ENCODE peak calls at places on chromosomes 16 and 17, in four cellular contexts. R, M, Q and Z are unnamed samples.

GRCh38 chr17:2357237-2357636 is 19.9 kb downstream of the SGSM2 start:
- DNase-seq in R (no peak), M (no peak), Q (no peak), Z (no peak)

GRCh38 chr17:59165933-59166342 is 10.4 kb downstream of the PRR11 start:
- DNase-seq in R (peak; percentile 29), M (peak; percentile 72), Q (peak; percentile 30), Z (peak; percentile 62)

GRCh38 chr16:5448798-5449197 is 351.2 kb upstream of the EEF2KMT start:
- DNase-seq in R (no peak), M (no peak), Q (no peak), Z (no peak)

GRCh38 chr17:48559609-48560451 is 14.9 kb upstream of the HOXB2 start:
- DNase-seq in R (no peak), M (no peak), Q (peak; percentile 37), Z (no peak)

GRCh38 chr16:74698220-74698619 is 2.4 kb downstream of the MLKL start:
- DNase-seq in R (no peak), M (no peak), Q (no peak), Z (no peak)

GRCh38 chr16:14427371-14427948 is 202.6 kb downstream of the PARN start:
- DNase-seq in R (no peak), M (no peak), Q (no peak), Z (no peak)

GRCh38 chr17:43449470-43450202 is 34.1 kb upstream of the DHX8 start:
- DNase-seq in R (peak; percentile 60), M (no peak), Q (no peak), Z (peak; percentile 60)

GRCh38 chr16:50275428-50276127 is 9.2 kb downstream of the ADCY7 start:
- DNase-seq in R (no peak), M (no peak), Q (no peak), Z (no peak)

GRCh38 chr16:2919511-2920255 is 8.0 kb downstream of the FLYWCH1 start:
- DNase-seq in R (peak; percentile 50), M (peak; percentile 81), Q (peak; percentile 72), Z (peak; percentile 59)

GRCh38 chr17:8455660-8456059 is 20.0 kb downstream of the NDEL1 start:
- DNase-seq in R (no peak), M (no peak), Q (no peak), Z (no peak)

GRCh38 chr17:8832711-8833352 is 33.7 kb upstream of the MFSD6L start:
- DNase-seq in R (no peak), M (peak; percentile 67), Q (no peak), Z (peak; percentile 8)

GRCh38 chr16:56382901-56383355 is 42.4 kb downstream of the AMFR start:
- DNase-seq in R (no peak), M (no peak), Q (no peak), Z (no peak)

GRCh38 chr17:39739020-39739884 is 1.5 kb downstream of the GRB7 start:
- DNase-seq in R (peak; percentile 92), M (peak; percentile 39), Q (peak; percentile 16), Z (peak; percentile 95)

GRCh38 chr16:27495191-27495590 is 54.5 kb downstream of the GTF3C1 start:
- DNase-seq in R (no peak), M (no peak), Q (no peak), Z (no peak)

GRCh38 chr17:18219016-18219415 is 6.4 kb upstream of the LLGL1 start:
- DNase-seq in R (no peak), M (no peak), Q (peak; percentile 64), Z (no peak)

GRCh38 chr16:81860310-81860709 is 81.2 kb downstream of the PLCG2 start:
- DNase-seq in R (no peak), M (no peak), Q (no peak), Z (no peak)
- H3K27me3 ChIP-seq in R (no peaks in the 10 kb centered on the region), M (peaks cover 9% of the 10 kb centered on the region), Q (no peaks in the 10 kb centered on the region), Z (no peaks in the 10 kb centered on the region)

GRCh38 chr16:57640612-57641011 is 12.2 kb downstream of the ADGRG1 start:
- DNase-seq in R (peak; percentile 66), M (no peak), Q (peak; percentile 78), Z (no peak)

GRCh38 chr16:57644383-57645014 is 16.1 kb downstream of the ADGRG1 start:
- DNase-seq in R (no peak), M (no peak), Q (no peak), Z (no peak)

GRCh38 chr16:57643166-57643813 is 14.9 kb downstream of the ADGRG1 start:
- DNase-seq in R (no peak), M (no peak), Q (peak; percentile 53), Z (no peak)

GRCh38 chr16:57643902-57644301 is 15.5 kb downstream of the ADGRG1 start:
- DNase-seq in R (no peak), M (no peak), Q (no peak), Z (no peak)

GRCh38 chr16:57642368-57643135 is 14.1 kb downstream of the ADGRG1 start:
- DNase-seq in R (no peak), M (no peak), Q (no peak), Z (no peak)
- H3K4me1 ChIP-seq in R (peaks cover 56% of the 10 kb centered on the region), M (no peaks in the 10 kb centered on the region), Q (peaks cover 23% of the 10 kb centered on the region), Z (peaks cover 6% of the 10 kb centered on the region)

DNA sequence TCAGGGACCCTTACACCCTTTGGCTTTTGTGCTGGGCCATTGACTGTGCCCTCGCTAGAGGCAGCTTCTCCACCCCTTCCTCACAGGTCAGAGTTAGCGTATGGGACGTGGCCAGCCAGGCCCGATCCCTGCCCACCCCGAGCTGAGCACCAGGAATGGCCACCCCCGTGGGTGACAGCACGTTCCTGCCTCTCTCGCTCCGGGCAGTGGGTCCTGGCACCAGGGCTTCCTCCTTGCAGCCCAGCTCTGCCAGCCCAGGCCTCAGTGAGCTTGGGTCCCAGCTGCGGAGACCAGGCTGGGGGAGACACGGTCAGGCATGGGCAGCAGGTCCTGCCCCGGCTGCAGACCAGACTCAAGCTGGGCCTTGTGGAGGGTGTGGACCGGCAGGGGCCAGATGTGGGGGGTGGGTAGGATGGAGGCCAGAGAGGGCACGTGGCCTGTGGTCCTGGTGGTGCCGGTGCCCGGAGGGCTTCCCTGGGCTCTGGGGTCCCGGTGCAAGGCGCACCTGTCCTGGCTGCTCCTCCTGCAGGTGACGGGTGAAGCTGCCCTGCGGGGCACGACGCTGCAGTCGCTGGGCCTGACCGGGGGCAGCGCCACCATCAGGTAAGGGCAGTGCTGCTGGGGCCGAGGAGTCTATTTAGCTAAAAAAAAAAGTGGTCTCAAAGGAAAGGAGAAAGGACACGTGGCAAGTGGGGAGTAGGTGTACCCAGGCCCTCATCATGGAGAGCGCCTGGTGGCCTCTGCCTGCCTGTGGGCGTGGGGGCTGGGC is 18.2 kb downstream of the ASPSCR1 start:
- DNase-seq in R (no peak), M (no peak), Q (no peak), Z (no peak)
- TF ChIP-seq CTCF in R (no peak), M (no peak), Q (no peak), Z (no peak)

DNA sequence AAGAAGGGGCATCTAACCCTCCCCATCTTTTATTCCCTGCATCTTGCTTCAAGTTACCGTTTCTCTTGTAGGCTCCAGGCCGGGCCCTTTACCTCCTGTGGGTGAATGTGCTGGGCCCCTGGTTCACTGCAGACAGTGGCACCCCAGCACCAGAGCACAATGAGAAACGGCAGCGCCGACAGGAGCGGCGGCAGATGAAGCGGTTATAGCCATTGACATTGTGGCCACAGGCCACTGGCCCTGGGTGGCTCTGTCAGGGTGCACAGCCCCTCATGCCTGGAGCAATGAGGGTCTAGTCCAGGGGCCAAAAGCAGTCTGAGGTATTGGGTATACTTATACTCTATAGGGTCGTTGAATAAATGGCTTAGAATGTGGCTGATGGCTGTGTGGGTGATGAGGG is 2.0 kb downstream of the TMEM208 start:
- DNase-seq in R (no peak), M (no peak), Q (no peak), Z (no peak)
- H3K27me3 ChIP-seq in R (no peaks in the 10 kb centered on the region), M (no peaks in the 10 kb centered on the region), Q (no peaks in the 10 kb centered on the region), Z (no peaks in the 10 kb centered on the region)

GRCh38 chr16:86013867-86014266 is 114.9 kb downstream of the IRF8 start:
- DNase-seq in R (no peak), M (no peak), Q (no peak), Z (no peak)

GRCh38 chr16:86010680-86011141 is 111.7 kb downstream of the IRF8 start:
- DNase-seq in R (peak; percentile 3), M (no peak), Q (no peak), Z (no peak)

GRCh38 chr16:86007524-86007923 is 108.6 kb downstream of the IRF8 start:
- DNase-seq in R (no peak), M (no peak), Q (no peak), Z (no peak)

GRCh38 chr16:86012221-86012620 is 113.3 kb downstream of the IRF8 start:
- DNase-seq in R (no peak), M (no peak), Q (no peak), Z (no peak)

GRCh38 chr16:86011532-86011931 is 112.6 kb downstream of the IRF8 start:
- DNase-seq in R (no peak), M (no peak), Q (no peak), Z (peak; percentile 7)
- H3K4me1 ChIP-seq in R (no peaks in the 10 kb centered on the region), M (no peaks in the 10 kb centered on the region), Q (no peaks in the 10 kb centered on the region), Z (no peaks in the 10 kb centered on the region)

GRCh38 chr16:63921737-63922136 is 1200.1 kb downstream of the CDH11 start:
- DNase-seq in R (no peak), M (no peak), Q (no peak), Z (no peak)

GRCh38 chr16:63922563-63922962 is 1199.3 kb downstream of the CDH11 start:
- DNase-seq in R (no peak), M (no peak), Q (no peak), Z (no peak)

GRCh38 chr16:63928421-63928820 is 1193.4 kb downstream of the CDH11 start:
- DNase-seq in R (no peak), M (no peak), Q (no peak), Z (no peak)

GRCh38 chr16:63925221-63925620 is 1196.6 kb downstream of the CDH11 start:
- DNase-seq in R (no peak), M (no peak), Q (no peak), Z (no peak)
- TF ChIP-seq CTCF in R (no peak), M (no peak), Q (no peak), Z (no peak)

GRCh38 chr17:7292194-7292593 is 2.2 kb downstream of the YBX2 start:
- DNase-seq in R (no peak), M (no peak), Q (no peak), Z (no peak)

GRCh38 chr17:7290166-7290565 is 4.3 kb downstream of the YBX2 start:
- DNase-seq in R (no peak), M (no peak), Q (no peak), Z (no peak)

GRCh38 chr17:7292729-7293128 is 1.7 kb downstream of the YBX2 start:
- DNase-seq in R (no peak), M (no peak), Q (no peak), Z (no peak)

GRCh38 chr17:7289256-7290032 is 5.0 kb downstream of the YBX2 start:
- DNase-seq in R (no peak), M (no peak), Q (no peak), Z (no peak)

DNA sequence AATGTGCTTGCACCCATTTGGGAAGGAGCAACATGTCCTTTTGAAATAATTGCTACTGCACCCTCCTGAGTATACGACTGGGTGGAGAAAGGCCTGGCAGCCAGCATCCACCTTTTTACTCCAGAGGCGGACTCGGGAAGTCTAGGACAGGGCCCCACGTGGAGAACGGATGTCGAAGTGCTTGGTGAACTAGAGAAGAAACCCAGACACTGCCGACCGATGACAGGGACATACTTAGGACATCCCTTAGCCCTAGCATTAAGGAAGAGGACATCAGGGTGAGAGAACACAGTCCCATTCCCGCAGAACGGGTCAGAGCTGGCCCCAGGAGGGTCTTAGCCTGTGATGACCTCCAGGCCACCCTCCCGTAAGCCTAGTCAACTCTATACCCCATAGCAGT is 3.8 kb downstream of the YBX2 start:
- DNase-seq in R (no peak), M (no peak), Q (no peak), Z (no peak)
- H3K27me3 ChIP-seq in R (no peaks in the 10 kb centered on the region), M (no peaks in the 10 kb centered on the region), Q (peaks cover 17% of the 10 kb centered on the region), Z (no peaks in the 10 kb centered on the region)